ENCODE peak calls at places on chromosome 4, in five cellular contexts. W, Q, Z, H and P are unnamed samples.

GRCh38 chr4:1351854-1352633 is 5.0 kb downstream of the UVSSA start:
- DNase-seq in W (peak), Q (peak), Z (peak), H (peak), P (peak)

GRCh38 chr4:148854203-148854602 is 412.0 kb upstream of the NR3C2 start:
- DNase-seq in W (no peak), Q (no peak), Z (no peak), H (no peak), P (no peak)

GRCh38 chr4:94519019-94519418 is 67.3 kb downstream of the PDLIM5 start:
- DNase-seq in W (no peak), Q (no peak), Z (no peak), H (no peak), P (no peak)

GRCh38 chr4:18077808-18078207 is 56.3 kb upstream of the LCORL start:
- DNase-seq in W (no peak), Q (no peak), Z (no peak), H (no peak), P (no peak)

GRCh38 chr4:4659871-4660651 is 118.2 kb upstream of the STX18 start:
- DNase-seq in W (no peak), Q (peak), Z (no peak), H (no peak), P (no peak)

GRCh38 chr4:142585411-142585810 is 260.7 kb downstream of the INPP4B start:
- DNase-seq in W (no peak), Q (no peak), Z (no peak), H (no peak), P (no peak)

GRCh38 chr4:121057466-121057911 is 14.8 kb downstream of the NDNF start:
- DNase-seq in W (no peak), Q (peak), Z (no peak), H (no peak), P (peak)

GRCh38 chr4:14404730-14405129 is 597.6 kb upstream of the CPEB2 start:
- DNase-seq in W (no peak), Q (no peak), Z (no peak), H (no peak), P (no peak)

GRCh38 chr4:26161030-26161824 is 159.6 kb upstream of the RBPJ start:
- DNase-seq in W (peak), Q (no peak), Z (no peak), H (no peak), P (no peak)

GRCh38 chr4:40721730-40722171 is 28.0 kb upstream of the NSUN7 start:
- DNase-seq in W (no peak), Q (peak), Z (no peak), H (no peak), P (no peak)

GRCh38 chr4:39576268-39576667 is 49.0 kb upstream of the UGDH start:
- DNase-seq in W (peak), Q (peak), Z (no peak), H (no peak), P (no peak)

GRCh38 chr4:29711226-29711625 is 1008.9 kb upstream of the PCDH7 start:
- DNase-seq in W (no peak), Q (no peak), Z (no peak), H (no peak), P (no peak)

GRCh38 chr4:125388653-125389052 is 73.9 kb downstream of the FAT4 start:
- DNase-seq in W (no peak), Q (peak), Z (no peak), H (no peak), P (no peak)

GRCh38 chr4:2535386-2536192 is 858 bp upstream of the FAM193A start:
- DNase-seq in W (peak), Q (peak), Z (no peak), H (peak), P (peak)

GRCh38 chr4:69093681-69094080 is 2.6 kb upstream of the UGT2B7 start:
- DNase-seq in W (no peak), Q (no peak), Z (no peak), H (no peak), P (no peak)
- H2AFZ ChIP-seq in W (no peak), Q (no peak), Z (no peak), H (peak), P (peak)

GRCh38 chr4:99715286-99715685 is 57.7 kb upstream of the C4orf54 start:
- DNase-seq in W (no peak), Q (no peak), Z (no peak), H (no peak), P (no peak)
- H2BK12ac ChIP-seq in W (no peak), Q (no peak), Z (no peak), H (no peak), P (no peak)

DNA sequence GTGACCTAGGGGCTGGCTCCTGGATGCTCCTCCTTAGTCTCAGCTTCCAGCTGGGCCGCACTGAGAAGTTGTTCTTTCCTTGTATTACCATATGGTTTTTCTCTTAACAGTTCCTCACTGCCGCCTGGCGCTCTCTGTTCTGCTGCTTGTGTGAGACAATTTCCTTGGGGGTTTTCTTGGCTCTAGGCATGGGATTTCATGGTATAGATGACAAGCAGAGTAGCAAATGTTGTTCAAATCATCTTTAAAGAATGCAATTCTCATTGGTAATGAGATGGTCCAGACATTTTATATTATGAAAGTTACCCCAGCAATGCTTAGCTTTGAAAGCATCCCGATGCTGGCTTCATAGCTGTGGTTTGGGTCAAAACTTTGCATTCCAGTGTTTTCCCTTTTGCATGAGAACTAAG is 37.6 kb downstream of the SEPTIN11 start:
- DNase-seq in W (no peak), Q (peak), Z (no peak), H (no peak), P (no peak)
- H2BK120ac ChIP-seq in W (no peak), Q (no peak), Z (no peak), H (no peak), P (no peak)

GRCh38 chr4:185711764-185712163 is 100.2 kb downstream of the SORBS2 start:
- DNase-seq in W (no peak), Q (peak), Z (no peak), H (no peak), P (no peak)

GRCh38 chr4:185710487-185710995 is 101.5 kb downstream of the SORBS2 start:
- DNase-seq in W (no peak), Q (no peak), Z (no peak), H (no peak), P (no peak)

GRCh38 chr4:185713731-185714130 is 98.3 kb downstream of the SORBS2 start:
- DNase-seq in W (no peak), Q (no peak), Z (no peak), H (no peak), P (no peak)

GRCh38 chr4:185712350-185713024 is 99.5 kb downstream of the SORBS2 start:
- DNase-seq in W (no peak), Q (no peak), Z (no peak), H (no peak), P (no peak)

GRCh38 chr4:185713272-185713671 is 98.7 kb downstream of the SORBS2 start:
- DNase-seq in W (no peak), Q (no peak), Z (no peak), H (no peak), P (no peak)
- H2AFZ ChIP-seq in W (no peak), Q (no peak), Z (no peak), H (no peak), P (no peak)

GRCh38 chr4:146439437-146439836 is 82.3 kb downstream of the SLC10A7 start:
- DNase-seq in W (no peak), Q (no peak), Z (no peak), H (no peak), P (no peak)

GRCh38 chr4:146436423-146437162 is 85.1 kb downstream of the SLC10A7 start:
- DNase-seq in W (no peak), Q (no peak), Z (no peak), H (no peak), P (no peak)

GRCh38 chr4:146442801-146443200 is 78.9 kb downstream of the SLC10A7 start:
- DNase-seq in W (no peak), Q (peak), Z (peak), H (no peak), P (no peak)

GRCh38 chr4:146437778-146438177 is 84.0 kb downstream of the SLC10A7 start:
- DNase-seq in W (no peak), Q (no peak), Z (no peak), H (no peak), P (no peak)

DNA sequence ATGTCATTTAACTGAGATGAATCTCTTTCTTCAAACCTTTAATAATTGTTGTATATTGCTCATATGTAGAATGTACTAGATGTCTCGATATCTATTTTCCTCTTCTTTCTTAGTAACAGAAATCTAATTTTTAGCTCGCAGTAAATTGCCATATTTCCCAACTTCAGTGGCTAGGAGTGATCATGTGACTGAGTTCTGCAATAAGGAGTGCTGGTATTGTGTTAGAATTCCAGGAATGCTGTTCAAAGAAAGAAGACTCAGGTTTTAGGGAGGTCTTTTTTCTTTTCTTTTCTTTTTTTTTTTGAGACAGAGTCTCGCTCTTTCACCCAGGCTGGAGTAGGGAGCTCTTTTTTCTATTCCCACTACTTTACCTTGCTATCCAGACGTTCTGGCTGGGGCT is 81.7 kb downstream of the SLC10A7 start:
- DNase-seq in W (no peak), Q (no peak), Z (no peak), H (no peak), P (no peak)
- H2BK12ac ChIP-seq in W (no peak), Q (no peak), Z (peak), H (no peak), P (no peak)

GRCh38 chr4:158125325-158125724 is 47.5 kb downstream of the GASK1B start:
- DNase-seq in W (no peak), Q (no peak), Z (no peak), H (no peak), P (no peak)

GRCh38 chr4:158121203-158121586 is 51.6 kb downstream of the GASK1B start:
- DNase-seq in W (no peak), Q (peak), Z (peak), H (no peak), P (no peak)

DNA sequence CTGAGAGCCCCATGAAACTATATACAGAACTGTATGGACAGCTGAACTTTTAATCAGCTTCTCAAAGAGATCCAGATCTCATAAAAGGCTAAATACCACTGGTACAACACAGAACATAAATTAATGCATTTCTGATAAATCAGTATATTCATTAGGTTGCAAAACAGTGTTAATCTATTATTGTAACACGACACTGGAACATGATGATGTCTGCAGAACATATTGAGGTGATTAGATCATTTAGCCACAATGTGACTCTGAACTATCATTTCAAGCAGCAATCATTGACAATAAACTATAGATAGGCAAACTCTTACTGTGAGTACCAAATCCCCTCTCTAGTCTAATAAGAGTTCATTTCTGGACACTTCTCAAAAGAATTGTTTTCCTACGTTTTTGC is 50.3 kb downstream of the GASK1B start:
- DNase-seq in W (no peak), Q (peak), Z (no peak), H (no peak), P (no peak)
- H2BK120ac ChIP-seq in W (no peak), Q (no peak), Z (no peak), H (no peak), P (no peak)